ENCODE peak calls at places on chromosomes 4 and X, in six cellular contexts. O is SK-N-SH, V is progenitor cell of endocrine pancreas, N is fibroblast of the aortic adventitia, H is RWPE1, X is nephron progenitor cell. A is an unnamed sample.
A peak's percentile ranks its signal among the peaks of the same experiment; 100 is the strongest.

GRCh38 chrX:100731441-100732281 is at the start of gene SYTL4:
- DNase-seq in X (peak; percentile 49), O (peak; percentile 60), N (no peak), V (peak; percentile 21), H (peak; percentile 9), A (peak; percentile 51)

GRCh38 chrX:64093761-64094160 is 111.7 kb downstream of the AMER1 start:
- DNase-seq in O (peak; percentile 5), H (no peak), V (no peak), N (peak; percentile 4), X (peak; percentile 2), A (no peak)

GRCh38 chr4:52701207-52701606 is 42.1 kb upstream of the USP46 start:
- DNase-seq in N (no peak), H (no peak), O (no peak), X (no peak), V (no peak), A (no peak)

GRCh38 chrX:152989292-152989658 is 4.6 kb downstream of the PNMA5 start:
- DNase-seq in N (peak; percentile 23), V (no peak), H (no peak), O (no peak), X (no peak), A (no peak)

GRCh38 chr4:73869130-73870055 is at the start of gene CXCL1:
- DNase-seq in H (peak; percentile 14), X (peak; percentile 62), O (peak; percentile 7), N (peak; percentile 55), V (peak; percentile 29), A (peak; percentile 88)

GRCh38 chr4:37549003-37549402 is 137.2 kb downstream of the RELL1 start:
- DNase-seq in V (no peak), N (peak; percentile 88), O (no peak), X (no peak), H (no peak), A (peak; percentile 38)

GRCh38 chr4:118281611-118282442 is 71.0 kb downstream of the PRSS12 start:
- DNase-seq in H (peak; percentile 23), X (peak; percentile 39), O (no peak), V (no peak), N (peak; percentile 49), A (no peak)

GRCh38 chrX:47316276-47317025 is 53.9 kb upstream of the ZNF157 start:
- DNase-seq in O (peak; percentile 34), H (no peak), X (peak; percentile 23), N (peak; percentile 8), V (peak; percentile 24), A (no peak)

GRCh38 chrX:16870861-16871584 is 861 bp upstream of the RBBP7 start:
- DNase-seq in N (no peak), X (peak; percentile 65), V (peak; percentile 33), O (peak; percentile 29), H (no peak), A (peak; percentile 20)

GRCh38 chrX:120365320-120365719 is 3.4 kb downstream of the ATP1B4 start:
- DNase-seq in H (no peak), N (peak; percentile 5), V (peak; percentile 13), O (peak; percentile 24), X (peak; percentile 33), A (peak; percentile 63)

GRCh38 chr4:91288702-91289311 is 1015.0 kb upstream of the GRID2 start:
- DNase-seq in X (no peak), O (no peak), N (no peak), H (no peak), V (no peak), A (no peak)

GRCh38 chr4:153651041-153651960 is 32.8 kb upstream of the TLR2 start:
- DNase-seq in N (no peak), O (no peak), H (no peak), X (no peak), V (no peak), A (no peak)

GRCh38 chr4:78244691-78245485 is 187.8 kb downstream of the FRAS1 start:
- DNase-seq in O (no peak), V (no peak), X (no peak), H (no peak), N (no peak), A (no peak)

GRCh38 chr4:146087856-146088255 is 87.7 kb upstream of the LSM6 start:
- DNase-seq in N (no peak), V (no peak), X (no peak), H (no peak), O (no peak), A (no peak)

GRCh38 chrX:149827254-149827653 is 45.5 kb downstream of the MAGEA9 start:
- DNase-seq in N (no peak), X (no peak), V (no peak), O (no peak), H (no peak), A (no peak)

GRCh38 chrX:149830192-149830873 is 48.6 kb downstream of the MAGEA9 start:
- DNase-seq in O (no peak), N (peak; percentile 33), X (peak; percentile 50), H (no peak), V (no peak), A (no peak)

GRCh38 chrX:149829751-149830191 is 48.0 kb downstream of the MAGEA9 start:
- DNase-seq in O (no peak), H (peak; percentile 6), V (no peak), X (no peak), N (peak; percentile 36), A (no peak)

DNA sequence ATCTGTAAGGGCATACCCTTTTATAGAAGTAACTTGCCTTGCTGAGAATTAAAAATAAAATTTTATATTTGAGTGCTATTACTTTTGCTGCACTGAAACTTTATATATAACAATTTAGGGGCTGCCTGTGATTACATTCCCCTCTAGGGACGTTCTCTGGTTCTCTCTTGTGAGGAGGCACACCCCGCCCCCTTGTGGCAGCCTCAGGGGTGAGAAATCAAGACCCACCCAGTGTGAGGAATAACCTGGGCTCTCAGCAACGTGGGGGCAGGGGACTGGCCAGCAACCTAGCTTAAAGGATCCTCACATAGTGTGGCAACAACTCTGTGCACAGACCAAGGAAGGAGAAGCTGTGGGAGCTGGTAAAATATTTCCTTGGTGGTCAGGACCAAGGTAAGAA is 43.7 kb downstream of the MAGEA9 start:
- DNase-seq in X (peak; percentile 27), V (no peak), O (peak; percentile 29), N (peak; percentile 9), H (no peak), A (peak; percentile 56)
- TF ChIP-seq CTCF in X (no peak), V (peak; percentile 38), O (peak; percentile 50), N (peak; percentile 33), H (no peak), A (peak; percentile 51)

GRCh38 chr4:138828926-138829325 is 186.7 kb upstream of the NOCT start:
- DNase-seq in H (no peak), V (no peak), O (no peak), X (no peak), N (no peak), A (no peak)

GRCh38 chr4:138835833-138836521 is 179.6 kb upstream of the NOCT start:
- DNase-seq in N (peak; percentile 49), O (peak; percentile 33), V (no peak), H (peak; percentile 13), X (no peak), A (peak; percentile 9)

GRCh38 chr4:138834029-138834428 is 181.6 kb upstream of the NOCT start:
- DNase-seq in V (no peak), X (no peak), N (no peak), H (no peak), O (no peak), A (no peak)

GRCh38 chr4:138831943-138832342 is 183.6 kb upstream of the NOCT start:
- DNase-seq in V (no peak), O (no peak), X (no peak), N (no peak), H (no peak), A (no peak)

DNA sequence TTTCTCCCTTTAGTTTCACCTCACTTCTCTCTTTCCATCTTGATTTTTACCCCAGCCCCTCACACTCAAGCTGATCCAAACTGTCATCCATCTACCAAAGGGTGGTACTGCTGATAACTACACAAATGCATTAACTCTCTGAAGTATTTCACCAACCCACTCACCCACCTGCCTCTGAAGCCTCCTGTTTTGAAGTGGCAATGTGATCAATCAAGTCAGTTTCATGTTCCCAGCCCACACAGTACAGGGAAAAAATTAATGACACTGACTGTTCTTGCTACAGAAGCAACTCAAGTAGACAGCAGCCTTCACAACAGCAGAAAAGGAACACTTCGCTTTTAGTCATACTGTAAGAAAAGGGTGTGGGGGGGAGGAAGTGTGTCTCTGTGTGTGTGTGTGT is 183.0 kb upstream of the NOCT start:
- DNase-seq in V (no peak), X (no peak), O (no peak), N (no peak), H (no peak), A (no peak)
- TF ChIP-seq CTCF in V (no peak), X (no peak), O (no peak), N (no peak), H (no peak), A (no peak)

GRCh38 chr4:8329859-8330761 is 60.6 kb downstream of the HTRA3 start:
- DNase-seq in V (no peak), X (no peak), H (no peak), O (no peak), N (no peak), A (no peak)

GRCh38 chr4:8332038-8332857 is 62.7 kb downstream of the HTRA3 start:
- DNase-seq in N (no peak), V (no peak), O (no peak), H (no peak), X (no peak), A (no peak)

GRCh38 chr4:8331567-8331955 is 62.0 kb downstream of the HTRA3 start:
- DNase-seq in N (no peak), X (no peak), H (no peak), V (no peak), O (no peak), A (no peak)

GRCh38 chr4:8329560-8329858 is 60.0 kb downstream of the HTRA3 start:
- DNase-seq in V (no peak), X (no peak), O (no peak), H (no peak), N (no peak), A (no peak)

DNA sequence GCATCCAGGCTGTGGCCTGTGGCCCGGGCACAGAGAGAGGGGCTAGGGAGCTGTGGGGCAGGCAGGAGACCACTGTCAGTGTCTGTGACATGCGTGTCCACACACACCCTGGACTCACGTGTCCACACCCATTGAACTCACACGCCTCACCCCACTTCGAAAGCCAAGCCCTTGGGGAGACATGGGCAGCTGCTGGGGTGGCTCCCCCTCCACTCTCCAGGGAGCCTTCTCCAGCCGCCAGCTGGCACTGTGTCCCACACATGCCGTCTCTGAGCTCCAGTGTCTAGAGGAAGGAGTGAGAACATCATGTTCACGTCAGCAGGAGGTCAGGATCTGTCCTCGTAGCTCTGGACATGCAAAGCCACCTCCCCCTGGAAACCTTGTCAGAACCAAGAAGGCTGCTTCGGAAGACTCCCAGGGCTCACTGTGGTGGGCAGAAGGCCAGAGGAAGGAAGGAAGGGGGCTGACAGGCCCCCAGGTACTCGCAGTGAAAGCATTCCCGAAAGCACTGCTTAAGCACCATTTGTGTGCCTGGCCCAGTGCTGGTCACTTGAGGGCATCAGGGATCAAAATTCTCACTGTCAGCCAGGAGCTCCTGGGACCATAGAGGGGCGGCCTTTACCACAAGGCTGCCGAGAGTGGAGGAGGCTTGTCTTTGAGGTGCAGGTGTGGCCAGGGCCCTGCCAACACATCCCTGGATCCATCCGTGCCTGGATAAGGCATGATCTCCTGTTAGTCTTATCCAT is 61.4 kb downstream of the HTRA3 start:
- DNase-seq in X (no peak), H (no peak), N (no peak), O (no peak), V (no peak), A (no peak)
- TF ChIP-seq CTCF in X (no peak), H (no peak), N (no peak), O (no peak), V (no peak), A (no peak)

DNA sequence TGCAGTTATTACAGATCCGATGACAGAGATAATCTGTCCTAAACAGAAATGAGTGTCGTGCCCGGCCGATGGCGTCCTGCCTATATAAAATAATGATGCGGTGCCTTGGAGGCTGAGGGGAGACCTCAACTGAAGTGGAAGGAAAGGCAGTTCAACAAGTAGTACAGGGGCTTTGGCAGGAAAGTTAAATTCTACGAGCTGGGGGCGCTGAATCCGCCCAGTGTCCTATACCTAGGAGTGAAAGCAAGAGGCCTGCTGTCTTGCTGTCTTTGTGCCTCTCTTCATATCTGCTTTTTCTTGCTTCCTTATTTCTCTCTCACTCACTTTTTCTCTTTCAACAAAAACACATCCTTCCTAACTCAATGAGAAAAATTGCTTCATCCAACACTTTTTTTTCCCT is 82.2 kb upstream of the PRPS2 start:
- DNase-seq in O (no peak), X (peak; percentile 23), H (no peak), V (no peak), N (no peak), A (no peak)
- TF ChIP-seq CTCF in O (no peak), X (peak; percentile 8), H (no peak), V (peak; percentile 43), N (no peak), A (no peak)

A was measured in Calu3.